ENCODE peak calls at places on chromosomes 2 and 18, in ten cellular contexts. D is BE2C, W is type B pancreatic cell, I is NAMALWA, O is cardiac muscle cell, L is HuH-7.5, M is Karpas-422, K is stomach, C is left cardiac atrium, Y is tibial artery. V is an unnamed sample.

GRCh38 chr2:170077830-170078569 is 99.9 kb upstream of the MYO3B start:
- DNase-seq in D (no peak), K (no peak), I (no peak), C (no peak), W (no peak), O (no peak), Y (no peak), M (no peak), L (no peak), V (no peak)

GRCh38 chr2:106886916-106887758 is 1.2 kb upstream of the ST6GAL2 start:
- DNase-seq in W (peak), Y (no peak), I (no peak), C (peak), O (peak), M (no peak), K (peak), L (no peak), D (no peak), V (peak)

GRCh38 chr2:152477347-152478092 is 142.5 kb downstream of the FMNL2 start:
- DNase-seq in D (no peak), I (no peak), Y (no peak), K (no peak), W (no peak), L (no peak), O (no peak), M (no peak), C (no peak), V (peak)

GRCh38 chr2:53473236-53473635 is 294.4 kb upstream of the CHAC2 start:
- DNase-seq in Y (no peak), D (peak), I (peak), M (peak), L (no peak), W (no peak), O (peak), C (no peak), K (no peak), V (peak)

GRCh38 chr2:162099836-162100235 is 25.8 kb upstream of the DPP4 start:
- DNase-seq in Y (no peak), C (no peak), D (no peak), I (no peak), W (no peak), L (no peak), O (no peak), M (no peak), K (no peak), V (no peak)

GRCh38 chr18:12397793-12398192 is 9.9 kb upstream of the PRELID3A start:
- DNase-seq in L (no peak), I (no peak), W (no peak), M (no peak), Y (no peak), D (no peak), C (no peak), K (no peak), O (no peak), V (no peak)

GRCh38 chr2:232611559-232612218 is 21.7 kb upstream of the EFHD1 start:
- DNase-seq in D (peak), L (peak), M (peak), O (peak), K (peak), W (no peak), Y (peak), I (peak), C (peak), V (peak)

GRCh38 chr2:30346475-30347169 is 100.4 kb upstream of the LCLAT1 start:
- DNase-seq in M (no peak), W (no peak), Y (peak), I (no peak), L (no peak), O (peak), K (no peak), D (no peak), C (peak), V (no peak)

GRCh38 chr2:109478906-109479493 is 134.8 kb downstream of the SEPTIN10 start:
- DNase-seq in C (no peak), M (no peak), L (no peak), W (no peak), O (no peak), Y (no peak), D (no peak), I (no peak), K (no peak), V (no peak)